ENCODE peak calls at places on chromosome 6, in four cellular contexts. H is OCI-LY7, I is HCT116, N is GM23248. Q is an unnamed sample.

GRCh38 chr6:105803439-105803838 is 282.7 kb upstream of the PRDM1 start:
- DNase-seq in H (no peak), I (no peak), N (peak), Q (no peak)

GRCh38 chr6:24016857-24017256 is 109.2 kb upstream of the NRSN1 start:
- DNase-seq in H (no peak), I (no peak), N (no peak), Q (no peak)

GRCh38 chr6:12103158-12103557 is 91.0 kb downstream of the HIVEP1 start:
- DNase-seq in H (no peak), I (no peak), N (no peak), Q (no peak)

GRCh38 chr6:154516276-154516675 is 5.8 kb upstream of the CNKSR3 start:
- DNase-seq in H (no peak), I (no peak), N (no peak), Q (no peak)

GRCh38 chr6:90654166-90654565 is 67.3 kb upstream of the MAP3K7 start:
- DNase-seq in H (no peak), I (no peak), N (no peak), Q (no peak)

GRCh38 chr6:113802779-113803178 is 54.4 kb upstream of the MARCKS start:
- DNase-seq in H (no peak), I (no peak), N (no peak), Q (no peak)

GRCh38 chr6:54112171-54112650 is 968 bp downstream of the MLIP start:
- DNase-seq in H (no peak), I (no peak), N (peak), Q (no peak)

GRCh38 chr6:127515234-127515793 is 3.8 kb downstream of the MTCL3 start:
- DNase-seq in H (peak), I (no peak), N (peak), Q (peak)

GRCh38 chr6:2582268-2582667 is 168.5 kb downstream of the MYLK4 start:
- DNase-seq in H (no peak), I (no peak), N (no peak), Q (no peak)
- TF ChIP-seq EZH2phosphoT487 in H (no peak), I (no peak), N (no peak), Q (no peak)

GRCh38 chr6:17831135-17831534 is 124.4 kb upstream of the NUP153 start:
- DNase-seq in H (no peak), I (no peak), N (peak), Q (no peak)
- H3K27ac ChIP-seq in H (no peak), I (no peak), N (peak), Q (no peak)

GRCh38 chr6:13916230-13916944 is 8.4 kb upstream of the RNF182 start:
- DNase-seq in H (peak), I (no peak), N (peak), Q (peak)

GRCh38 chr6:13917141-13917540 is 7.6 kb upstream of the RNF182 start:
- DNase-seq in H (no peak), I (no peak), N (no peak), Q (no peak)

GRCh38 chr6:13915566-13916229 is 9.1 kb upstream of the RNF182 start:
- DNase-seq in H (no peak), I (no peak), N (no peak), Q (no peak)

GRCh38 chr6:13913226-13914001 is 11.3 kb upstream of the RNF182 start:
- DNase-seq in H (no peak), I (no peak), N (no peak), Q (no peak)

GRCh38 chr6:13914346-13914745 is 10.4 kb upstream of the RNF182 start:
- DNase-seq in H (no peak), I (no peak), N (no peak), Q (no peak)
- TF ChIP-seq EZH2phosphoT487 in H (no peak), I (no peak), N (no peak), Q (no peak)

GRCh38 chr6:101762851-101763250 is 369.3 kb downstream of the GRIK2 start:
- DNase-seq in H (no peak), I (no peak), N (peak), Q (no peak)

GRCh38 chr6:101758338-101758737 is 364.8 kb downstream of the GRIK2 start:
- DNase-seq in H (no peak), I (no peak), N (no peak), Q (no peak)

GRCh38 chr6:101765281-101765680 is 371.8 kb downstream of the GRIK2 start:
- DNase-seq in H (no peak), I (no peak), N (no peak), Q (no peak)

GRCh38 chr6:101761124-101761601 is 367.7 kb downstream of the GRIK2 start:
- DNase-seq in H (no peak), I (no peak), N (peak), Q (peak)
- H3K27ac ChIP-seq in H (no peak), I (no peak), N (peak), Q (no peak)

GRCh38 chr6:157644043-157644810 is 178.8 kb upstream of the SNX9 start:
- DNase-seq in H (no peak), I (no peak), N (peak), Q (no peak)
- TF ChIP-seq EZH2phosphoT487 in H (no peak), I (no peak), N (no peak), Q (no peak)

GRCh38 chr6:56814308-56814707 is 140.6 kb upstream of the BEND6 start:
- DNase-seq in H (no peak), I (no peak), N (no peak), Q (no peak)
- H3K27ac ChIP-seq in H (no peak), I (no peak), N (no peak), Q (no peak)

GRCh38 chr6:63963756-63964315 is 328.2 kb downstream of the PHF3 start:
- DNase-seq in H (no peak), I (no peak), N (no peak), Q (no peak)
- TF ChIP-seq EZH2phosphoT487 in H (no peak), I (no peak), N (no peak), Q (no peak)